ENCODE peak calls at places on chromosomes 12 and 14, in ten cellular contexts. K, D, S, J, G, T, Z, E, X and Y are unnamed samples.

GRCh38 chr14:24918822-24919221 is 131.1 kb downstream of the STXBP6 start:
- DNase-seq in K (no peak), D (no peak), S (no peak), J (no peak), G (no peak), T (no peak), Z (no peak), E (no peak), X (no peak), Y (no peak)

GRCh38 chr14:104977681-104978647 is at the start of gene AHNAK2:
- DNase-seq in K (no peak), D (peak; percentile 73), S (peak; percentile 75), J (peak; percentile 9), G (no peak), T (peak; percentile 39), Z (no peak), E (peak; percentile 70), X (peak; percentile 55), Y (no peak)

GRCh38 chr14:103894034-103894722 is 34.1 kb upstream of the TDRD9 start:
- DNase-seq in K (no peak), D (no peak), S (no peak), J (no peak), G (no peak), T (no peak), Z (no peak), E (no peak), X (no peak), Y (no peak)

GRCh38 chr14:71583246-71583645 is 349.0 kb upstream of the RGS6 start:
- DNase-seq in K (no peak), D (no peak), S (no peak), J (no peak), G (no peak), T (no peak), Z (no peak), E (no peak), X (peak; percentile 28), Y (no peak)

GRCh38 chr14:104603623-104604401 is 760 bp downstream of the TMEM179 start:
- DNase-seq in K (no peak), D (no peak), S (peak; percentile 26), J (no peak), G (no peak), T (no peak), Z (no peak), E (no peak), X (no peak), Y (no peak)

GRCh38 chr14:30657606-30658163 is 35.6 kb downstream of the SCFD1 start:
- DNase-seq in K (no peak), D (no peak), S (no peak), J (no peak), G (no peak), T (no peak), Z (no peak), E (peak; percentile 44), X (no peak), Y (no peak)

GRCh38 chr14:99603965-99604765 is at the start of gene CCDC85C:
- DNase-seq in K (peak; percentile 91), D (peak; percentile 94), S (peak; percentile 89), J (peak; percentile 87), G (peak; percentile 78), T (peak; percentile 96), Z (peak; percentile 98), E (peak; percentile 96), X (peak; percentile 89), Y (peak; percentile 96)

GRCh38 chr12:118402251-118402650 is 25.9 kb downstream of the SUDS3 start:
- DNase-seq in K (no peak), D (no peak), S (no peak), J (no peak), G (no peak), T (no peak), Z (no peak), E (peak; percentile 74), X (peak; percentile 83), Y (no peak)

GRCh38 chr12:118981285-118982201 is at the start of gene SRRM4:
- DNase-seq in K (peak; percentile 12), D (peak; percentile 83), S (peak; percentile 92), J (no peak), G (peak; percentile 38), T (no peak), Z (no peak), E (no peak), X (no peak), Y (no peak)

GRCh38 chr12:52715416-52715815 is 12.1 kb upstream of the KRT77 start:
- DNase-seq in K (no peak), D (no peak), S (no peak), J (no peak), G (no peak), T (no peak), Z (no peak), E (no peak), X (no peak), Y (no peak)

GRCh38 chr14:91354979-91355685 is 62.5 kb downstream of the CCDC88C start:
- DNase-seq in K (no peak), D (peak; percentile 40), S (no peak), J (no peak), G (no peak), T (no peak), Z (peak; percentile 54), E (no peak), X (no peak), Y (no peak)

GRCh38 chr12:112599871-112600270 is 181.1 kb downstream of the PTPN11 start:
- DNase-seq in K (no peak), D (no peak), S (peak; percentile 33), J (no peak), G (no peak), T (no peak), Z (no peak), E (peak; percentile 28), X (no peak), Y (no peak)